ENCODE peak calls at places on chromosomes 6 and 20, in six cellular contexts. W is IMR-90, S is H9, Q is mesenchymal stem cell, X is trophoblast cell, F is H1. H is an unnamed sample.
A peak's percentile ranks its signal among the peaks of the same experiment; 100 is the strongest.

GRCh38 chr20:32387262-32387661 is 29.1 kb downstream of the ASXL1 start:
- DNase-seq in W (peak; percentile 40), S (no peak), Q (peak; percentile 58), X (no peak), F (no peak), H (no peak)

GRCh38 chr6:55449219-55449618 is 122.0 kb downstream of the GFRAL start:
- DNase-seq in W (no peak), S (peak; percentile 32), Q (no peak), X (no peak), F (no peak), H (no peak)

GRCh38 chr6:30122515-30122914 is 9.6 kb upstream of the TRIM31 start:
- DNase-seq in W (no peak), S (no peak), Q (no peak), X (no peak), F (no peak), H (no peak)

GRCh38 chr6:22251331-22251730 is 45.5 kb downstream of the PRL start:
- DNase-seq in W (peak; percentile 75), S (no peak), Q (peak; percentile 14), X (no peak), F (no peak), H (no peak)

GRCh38 chr6:137493218-137494038 is 766 bp downstream of the OLIG3 start:
- DNase-seq in W (no peak), S (peak; percentile 76), Q (no peak), X (no peak), F (peak; percentile 82), H (peak; percentile 51)

GRCh38 chr6:132131777-132132176 is 180.6 kb upstream of the CCN2 start:
- DNase-seq in W (peak; percentile 100), S (no peak), Q (peak; percentile 99), X (peak; percentile 94), F (no peak), H (no peak)

GRCh38 chr6:21137708-21138358 is 455.7 kb upstream of the SOX4 start:
- DNase-seq in W (peak; percentile 44), S (no peak), Q (peak; percentile 69), X (no peak), F (no peak), H (no peak)

GRCh38 chr20:24698706-24699206 is 229.3 kb downstream of the SYNDIG1 start:
- DNase-seq in W (no peak), S (peak; percentile 4), Q (no peak), X (no peak), F (peak; percentile 22), H (no peak)

GRCh38 chr20:1946762-1947534 is 46.9 kb downstream of the PDYN start:
- DNase-seq in W (peak; percentile 17), S (peak; percentile 96), Q (peak; percentile 68), X (peak; percentile 50), F (peak; percentile 84), H (peak; percentile 82)

GRCh38 chr6:16059496-16059895 is 69.4 kb upstream of the MYLIP start:
- DNase-seq in W (no peak), S (peak; percentile 69), Q (no peak), X (no peak), F (peak; percentile 49), H (no peak)

GRCh38 chr20:42754713-42755112 is 435.0 kb downstream of the PTPRT start:
- DNase-seq in W (no peak), S (no peak), Q (no peak), X (no peak), F (no peak), H (no peak)

GRCh38 chr20:5078399-5078958 is 41.3 kb downstream of the PCNA start:
- DNase-seq in W (peak; percentile 66), S (no peak), Q (peak; percentile 45), X (peak; percentile 65), F (no peak), H (no peak)

GRCh38 chr6:153625089-153625488 is 414.0 kb upstream of the OPRM1 start:
- DNase-seq in W (no peak), S (no peak), Q (peak; percentile 14), X (no peak), F (no peak), H (peak; percentile 3)

GRCh38 chr20:37442547-37442946 is 78.5 kb upstream of the NNAT start:
- DNase-seq in W (no peak), S (no peak), Q (no peak), X (no peak), F (no peak), H (no peak)

GRCh38 chr20:20820780-20821495 is 108.5 kb upstream of the RALGAPA2 start:
- DNase-seq in W (no peak), S (no peak), Q (no peak), X (no peak), F (no peak), H (no peak)

GRCh38 chr6:84615113-84615850 is 149.1 kb downstream of the TBX18 start:
- DNase-seq in W (no peak), S (no peak), Q (no peak), X (no peak), F (no peak), H (no peak)

GRCh38 chr20:62804021-62804631 is 509 bp upstream of the OGFR start:
- DNase-seq in W (no peak), S (no peak), Q (no peak), X (no peak), F (no peak), H (no peak)

GRCh38 chr6:166486536-166486880 is 100.0 kb downstream of the RAMACL start:
- DNase-seq in W (no peak), S (no peak), Q (no peak), X (no peak), F (no peak), H (no peak)

GRCh38 chr20:56833427-56833826 is 204.3 kb downstream of the TFAP2C start:
- DNase-seq in W (no peak), S (no peak), Q (no peak), X (no peak), F (no peak), H (no peak)

GRCh38 chr20:25223179-25223661 is 24.7 kb upstream of the PYGB start:
- DNase-seq in W (peak; percentile 97), S (peak; percentile 69), Q (peak; percentile 96), X (peak; percentile 87), F (no peak), H (peak; percentile 37)

GRCh38 chr6:56595490-56596122 is 47.1 kb downstream of the DST start:
- DNase-seq in W (peak; percentile 30), S (peak; percentile 34), Q (peak; percentile 59), X (peak; percentile 33), F (peak; percentile 52), H (peak; percentile 31)

GRCh38 chr20:33277471-33278441 is 5.3 kb upstream of the BPIFB1 start:
- DNase-seq in W (no peak), S (no peak), Q (no peak), X (peak; percentile 80), F (no peak), H (no peak)

GRCh38 chr6:162750776-162751175 is 23.0 kb downstream of the PACRG start:
- DNase-seq in W (peak; percentile 2), S (no peak), Q (no peak), X (no peak), F (no peak), H (no peak)

GRCh38 chr6:158512809-158513208 is 47.1 kb upstream of the TMEM181 start:
- DNase-seq in W (no peak), S (no peak), Q (no peak), X (no peak), F (no peak), H (no peak)

GRCh38 chr6:13488015-13488895 is 855 bp upstream of the GFOD1 start:
- DNase-seq in W (peak; percentile 40), S (peak; percentile 51), Q (peak; percentile 79), X (no peak), F (no peak), H (no peak)

GRCh38 chr20:22795897-22796296 is 211.5 kb upstream of the FOXA2 start:
- DNase-seq in W (peak; percentile 99), S (no peak), Q (peak; percentile 97), X (peak; percentile 96), F (no peak), H (no peak)

GRCh38 chr20:51128198-51128597 is 105.3 kb upstream of the KCNG1 start:
- DNase-seq in W (peak; percentile 97), S (peak; percentile 9), Q (peak; percentile 92), X (no peak), F (no peak), H (no peak)

GRCh38 chr6:47455533-47456209 is 21.9 kb upstream of the CD2AP start:
- DNase-seq in W (no peak), S (no peak), Q (no peak), X (no peak), F (no peak), H (no peak)

GRCh38 chr6:128672023-128672422 is 151.6 kb upstream of the PTPRK start:
- DNase-seq in W (no peak), S (no peak), Q (no peak), X (no peak), F (no peak), H (no peak)

GRCh38 chr20:10469599-10469998 is 34.5 kb downstream of the SLX4IP start:
- DNase-seq in W (peak; percentile 87), S (no peak), Q (peak; percentile 90), X (peak; percentile 43), F (no peak), H (peak; percentile 54)

DNA sequence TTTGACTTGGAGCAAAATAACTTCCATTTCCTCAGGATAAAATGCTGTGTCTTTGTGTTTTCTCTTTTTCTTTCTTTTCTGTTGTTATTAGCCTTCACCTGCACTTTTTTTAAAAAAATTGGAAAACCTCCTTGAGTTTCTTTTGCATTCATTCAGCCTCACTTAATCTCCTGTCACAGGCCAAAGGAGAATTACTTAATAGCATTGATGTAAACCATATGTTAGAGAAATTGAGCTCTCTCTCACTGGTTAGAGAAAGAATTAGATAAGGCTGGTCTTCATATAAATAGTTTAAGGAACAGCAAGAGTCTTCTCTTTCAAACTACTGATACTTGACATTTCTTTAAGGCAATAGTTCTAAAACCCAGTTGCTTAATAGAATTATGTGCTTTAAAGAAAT is 564.2 kb downstream of the TFAP2B start:
- DNase-seq in W (no peak), S (no peak), Q (no peak), X (no peak), F (no peak), H (no peak)
- H3K14ac ChIP-seq in W (no peak overlapping the region), S (no peak overlapping the region), Q (no peak overlapping the region), X (no peak overlapping the region), F (no peak overlapping the region), H (no peak overlapping the region)

GRCh38 chr20:48777005-48777404 is 50.8 kb downstream of the PREX1 start:
- DNase-seq in W (no peak), S (no peak), Q (no peak), X (no peak), F (no peak), H (no peak)
- H3K9ac ChIP-seq in W (no peak overlapping the region), S (no peak overlapping the region), Q (no peak overlapping the region), X (no peak overlapping the region), F (no peak overlapping the region), H (no peak overlapping the region)

GRCh38 chr20:59656417-59656816 is 52.1 kb downstream of the PHACTR3 start:
- DNase-seq in W (no peak), S (no peak), Q (no peak), X (no peak), F (no peak), H (no peak)
- H3K9me3 ChIP-seq in W (peaks cover 14% of the 10 kb centered on the region), S (peaks cover 14% of the 10 kb centered on the region), Q (peaks cover 52% of the 10 kb centered on the region), X (peaks cover 11% of the 10 kb centered on the region), F (peaks cover 80% of the 10 kb centered on the region), H (peaks cover 10% of the 10 kb centered on the region)

DNA sequence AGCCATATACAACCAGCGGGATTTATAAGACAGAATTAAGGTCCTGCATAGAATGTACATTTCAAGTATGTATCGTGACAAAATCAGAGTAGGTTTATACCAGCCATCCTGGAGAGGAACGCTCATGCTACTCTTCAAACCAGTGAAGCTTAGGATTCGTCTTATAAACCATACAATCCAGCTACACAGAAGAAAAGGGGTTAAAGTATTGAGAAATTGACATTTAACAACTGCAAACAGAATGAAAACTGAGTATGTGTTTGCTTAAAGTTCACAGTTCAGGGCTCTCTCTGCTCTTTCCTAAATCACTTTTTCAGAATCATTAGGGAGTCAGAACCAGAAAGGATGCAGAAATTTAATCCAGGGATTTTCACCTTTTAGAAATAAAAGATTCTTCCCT is 17.9 kb downstream of the ADAT2 start:
- DNase-seq in W (no peak), S (no peak), Q (no peak), X (no peak), F (no peak), H (no peak)
- H3K14ac ChIP-seq in W (no peak overlapping the region), S (no peak overlapping the region), Q (no peak overlapping the region), X (no peak overlapping the region), F (no peak overlapping the region), H (no peak overlapping the region)